ENCODE peak calls at places on chromosomes 16 and 17, in five cellular contexts. S is transverse colon, V is tibial artery, B is MM.1S, T is body of pancreas. L is an unnamed sample.

GRCh38 chr16:82040296-82040695 is 5.2 kb downstream of the HSD17B2 start:
- DNase-seq in S (no peak), V (no peak), B (no peak), T (no peak), L (no peak)

GRCh38 chr16:1771072-1771863 is at the start of gene NME3:
- DNase-seq in S (peak; percentile 85), V (peak; percentile 81), B (peak; percentile 69), T (peak; percentile 78), L (peak; percentile 94)

GRCh38 chr17:38591759-38592241 is 14.0 kb downstream of the SRCIN1 start:
- DNase-seq in S (no peak), V (no peak), B (peak; percentile 14), T (no peak), L (no peak)

GRCh38 chr17:34443832-34444469 is 80.9 kb upstream of the CCL1 start:
- DNase-seq in S (no peak), V (no peak), B (peak; percentile 66), T (no peak), L (no peak)

GRCh38 chr17:68468334-68468733 is 11.0 kb upstream of the WIPI1 start:
- DNase-seq in S (no peak), V (no peak), B (no peak), T (no peak), L (no peak)

GRCh38 chr16:75263963-75264445 is 12.6 kb upstream of the BCAR1 start:
- DNase-seq in S (peak; percentile 28), V (peak; percentile 58), B (no peak), T (no peak), L (peak; percentile 69)

GRCh38 chr17:42248351-42249179 is 27.6 kb downstream of the STAT5B start:
- DNase-seq in S (peak; percentile 79), V (peak; percentile 91), B (peak; percentile 92), T (peak; percentile 96), L (peak; percentile 83)

GRCh38 chr16:87201052-87201451 is 116.1 kb downstream of the C16orf95 start:
- DNase-seq in S (peak; percentile 27), V (peak; percentile 80), B (no peak), T (peak; percentile 55), L (peak; percentile 91)

GRCh38 chr17:41343031-41343430 is 7.6 kb downstream of the KRT33A start:
- DNase-seq in S (no peak), V (no peak), B (no peak), T (no peak), L (no peak)

GRCh38 chr16:3999479-3999868 is 116.8 kb downstream of the ADCY9 start:
- DNase-seq in S (no peak), V (peak; percentile 45), B (no peak), T (no peak), L (peak; percentile 81)

GRCh38 chr17:76074390-76075363 is at the start of gene GALR2:
- DNase-seq in S (no peak), V (no peak), B (no peak), T (no peak), L (no peak)

GRCh38 chr17:15516150-15516549 is 47.1 kb downstream of the TVP23C start:
- DNase-seq in S (no peak), V (no peak), B (no peak), T (no peak), L (no peak)

GRCh38 chr16:71846443-71846842 is 667 bp downstream of the ATXN1L start:
- DNase-seq in S (peak; percentile 20), V (no peak), B (peak; percentile 77), T (no peak), L (no peak)

GRCh38 chr16:71843517-71844031 is 2.2 kb upstream of the ATXN1L start:
- DNase-seq in S (no peak), V (no peak), B (peak; percentile 53), T (no peak), L (no peak)

GRCh38 chr16:71845639-71846431 is at the start of gene ATXN1L:
- DNase-seq in S (peak; percentile 95), V (peak; percentile 87), B (peak; percentile 93), T (peak; percentile 92), L (peak; percentile 95)

GRCh38 chr16:71848622-71849021 is 2.8 kb downstream of the ATXN1L start:
- DNase-seq in S (no peak), V (no peak), B (no peak), T (no peak), L (no peak)

DNA sequence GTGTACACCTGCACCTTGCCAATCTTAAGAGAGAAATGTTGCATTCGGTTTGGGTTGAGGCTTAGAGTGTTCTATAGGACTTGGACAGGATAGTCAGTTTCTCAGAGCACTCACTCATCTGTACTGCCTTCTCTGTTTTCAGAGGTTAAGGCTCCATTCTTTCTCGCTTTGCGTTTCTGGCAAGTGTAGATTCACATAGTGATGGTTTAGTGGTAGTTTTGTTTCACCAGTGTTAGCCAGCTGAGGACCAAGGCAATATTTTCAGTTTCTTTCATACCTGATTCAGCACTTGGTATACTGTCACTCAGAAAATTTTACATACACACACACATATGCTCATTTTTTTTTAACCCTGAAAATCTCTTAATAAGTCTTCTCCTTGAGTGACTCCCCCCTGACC is 1.3 kb downstream of the ATXN1L start:
- DNase-seq in S (no peak), V (no peak), B (peak; percentile 65), T (no peak), L (no peak)
- H3K4me3 ChIP-seq in S (peak overlapping the region; percentile 92), V (peak overlapping the region; percentile 99), B (peak overlapping the region; percentile 98), T (no peak overlapping the region), L (no peak overlapping the region)

GRCh38 chr17:43543771-43544575 is 2.2 kb downstream of the ETV4 start:
- DNase-seq in S (no peak), V (no peak), B (no peak), T (no peak), L (no peak)
- H3K4me3 ChIP-seq in S (no peak overlapping the region), V (no peak overlapping the region), B (no peak overlapping the region), T (no peak overlapping the region), L (no peak overlapping the region)

GRCh38 chr17:32929588-32929987 is 1.6 kb downstream of the TMEM98 start:
- DNase-seq in S (no peak), V (no peak), B (no peak), T (no peak), L (no peak)
- H3K4me3 ChIP-seq in S (no peak overlapping the region), V (no peak overlapping the region), B (no peak overlapping the region), T (no peak overlapping the region), L (no peak overlapping the region)

GRCh38 chr16:49278944-49279725 is 2.5 kb downstream of the CBLN1 start:
- DNase-seq in S (no peak), V (no peak), B (no peak), T (no peak), L (no peak)
- H3K4me3 ChIP-seq in S (no peak overlapping the region), V (no peak overlapping the region), B (no peak overlapping the region), T (no peak overlapping the region), L (no peak overlapping the region)

GRCh38 chr17:82320956-82321927 is 3.8 kb upstream of the CD7 start:
- DNase-seq in S (peak; percentile 40), V (no peak), B (no peak), T (no peak), L (peak; percentile 53)
- H3K4me3 ChIP-seq in S (no peak overlapping the region), V (no peak overlapping the region), B (no peak overlapping the region), T (no peak overlapping the region), L (no peak overlapping the region)

DNA sequence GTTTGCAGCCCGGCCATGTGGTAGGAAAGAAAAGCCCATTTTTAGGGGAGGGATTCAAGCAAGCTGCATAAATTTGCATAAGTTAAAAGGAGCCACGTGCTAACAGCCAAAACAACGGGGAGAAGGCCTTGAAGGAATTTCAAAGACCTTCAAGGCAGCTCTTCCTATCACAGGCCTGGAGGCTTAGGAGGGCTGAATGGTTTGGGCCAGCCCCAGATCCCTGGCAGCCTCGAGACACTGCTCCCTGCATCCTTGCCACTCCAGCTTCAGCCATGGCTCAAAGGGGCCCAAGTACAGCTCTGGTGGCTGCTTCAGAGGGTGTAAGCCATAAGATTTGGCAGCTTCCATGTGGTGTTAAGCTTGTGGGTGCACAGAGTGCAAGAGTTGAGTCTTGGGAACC is 22.6 kb downstream of the PRDM7 start:
- DNase-seq in S (no peak), V (no peak), B (no peak), T (no peak), L (no peak)
- H3K4me3 ChIP-seq in S (no peak overlapping the region), V (no peak overlapping the region), B (no peak overlapping the region), T (no peak overlapping the region), L (no peak overlapping the region)

GRCh38 chr17:79845601-79845949 is 6.3 kb upstream of the CBX4 start:
- DNase-seq in S (peak; percentile 57), V (peak; percentile 50), B (no peak), T (no peak), L (no peak)
- H3K4me3 ChIP-seq in S (no peak overlapping the region), V (no peak overlapping the region), B (no peak overlapping the region), T (no peak overlapping the region), L (no peak overlapping the region)

L was measured in aorta.